ENCODE peak calls at places on chromosomes 2 and 18, in eight cellular contexts. O, T, W, C, J, V, M and A are unnamed samples.

GRCh38 chr18:10490401-10491289 is 35.2 kb upstream of the NAPG start:
- DNase-seq in O (no peak), T (no peak), W (no peak), C (no peak), J (peak; percentile 56), V (peak; percentile 19), M (no peak), A (no peak)

GRCh38 chr2:104425850-104426581 is 427.9 kb upstream of the POU3F3 start:
- DNase-seq in O (no peak), T (no peak), W (no peak), C (no peak), J (no peak), V (no peak), M (no peak), A (no peak)

GRCh38 chr18:75244914-75245313 is 34.3 kb downstream of the TSHZ1 start:
- DNase-seq in O (no peak), T (no peak), W (no peak), C (no peak), J (no peak), V (no peak), M (no peak), A (no peak)

GRCh38 chr2:143545643-143546275 is 416.5 kb downstream of the ARHGAP15 start:
- DNase-seq in O (no peak), T (peak; percentile 66), W (no peak), C (peak; percentile 20), J (no peak), V (no peak), M (no peak), A (no peak)

GRCh38 chr2:119598576-119598975 is 54.3 kb downstream of the CFAP221 start:
- DNase-seq in O (no peak), T (no peak), W (no peak), C (no peak), J (no peak), V (no peak), M (no peak), A (no peak)

GRCh38 chr2:1487758-1488715 is 74.8 kb downstream of the TPO start:
- DNase-seq in O (no peak), T (no peak), W (no peak), C (no peak), J (no peak), V (no peak), M (no peak), A (no peak)

GRCh38 chr2:168482245-168482644 is 26.2 kb downstream of the CERS6 start:
- DNase-seq in O (no peak), T (no peak), W (no peak), C (no peak), J (no peak), V (no peak), M (no peak), A (no peak)

GRCh38 chr2:95074663-95075439 is 46.8 kb downstream of the MRPS5 start:
- DNase-seq in O (no peak), T (no peak), W (no peak), C (no peak), J (no peak), V (no peak), M (no peak), A (no peak)

GRCh38 chr2:181104512-181105121 is 124.2 kb downstream of the UBE2E3 start:
- DNase-seq in O (no peak), T (peak; percentile 76), W (peak; percentile 38), C (peak; percentile 46), J (peak; percentile 9), V (no peak), M (peak; percentile 48), A (peak; percentile 49)

GRCh38 chr18:76544511-76545350 is 49.7 kb upstream of the ZNF516 start:
- DNase-seq in O (no peak), T (no peak), W (no peak), C (no peak), J (no peak), V (no peak), M (no peak), A (no peak)

GRCh38 chr2:44056947-44057346 is 61.2 kb upstream of the LRPPRC start:
- DNase-seq in O (no peak), T (no peak), W (no peak), C (no peak), J (no peak), V (no peak), M (no peak), A (no peak)

GRCh38 chr2:44053052-44053451 is 57.3 kb upstream of the LRPPRC start:
- DNase-seq in O (no peak), T (no peak), W (no peak), C (no peak), J (no peak), V (no peak), M (no peak), A (no peak)

GRCh38 chr2:44053456-44053855 is 57.7 kb upstream of the LRPPRC start:
- DNase-seq in O (no peak), T (no peak), W (no peak), C (no peak), J (no peak), V (no peak), M (no peak), A (no peak)

GRCh38 chr2:44055664-44056063 is 59.9 kb upstream of the LRPPRC start:
- DNase-seq in O (no peak), T (no peak), W (no peak), C (no peak), J (no peak), V (no peak), M (no peak), A (no peak)

DNA sequence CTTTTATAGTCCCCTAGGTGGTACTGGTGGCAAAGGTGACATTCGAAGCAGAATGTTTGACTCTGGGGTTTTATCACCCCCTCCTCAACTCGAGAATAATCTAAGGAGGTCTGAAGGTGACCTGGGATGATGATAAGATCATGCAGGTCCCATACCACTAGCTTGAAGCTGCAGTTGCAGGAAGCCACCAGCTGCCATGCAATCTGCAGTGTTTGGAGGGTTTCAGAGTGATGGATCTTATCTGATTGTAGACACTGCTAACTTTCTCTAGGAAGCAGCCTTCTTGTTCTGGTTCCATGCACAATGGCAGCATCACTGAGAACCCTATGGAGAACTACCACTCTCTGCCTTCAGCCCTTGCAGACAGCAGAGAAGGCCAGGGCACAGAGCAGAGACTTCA is 59.4 kb upstream of the LRPPRC start:
- DNase-seq in O (no peak), T (no peak), W (no peak), C (no peak), J (no peak), V (no peak), M (no peak), A (no peak)
- TF ChIP-seq CTCF in O (no peak), T (no peak), W (no peak), C (no peak), J (no peak), V (no peak), M (no peak), A (no peak)

GRCh38 chr2:54574860-54575247 is 118.7 kb downstream of the SPTBN1 start:
- DNase-seq in O (no peak), T (no peak), W (no peak), C (no peak), J (no peak), V (no peak), M (no peak), A (no peak)

GRCh38 chr2:54572636-54573531 is 116.8 kb downstream of the SPTBN1 start:
- DNase-seq in O (no peak), T (peak; percentile 91), W (no peak), C (no peak), J (no peak), V (no peak), M (peak; percentile 41), A (peak; percentile 63)

GRCh38 chr2:54575379-54575888 is 119.3 kb downstream of the SPTBN1 start:
- DNase-seq in O (no peak), T (peak; percentile 49), W (peak; percentile 84), C (no peak), J (no peak), V (no peak), M (peak; percentile 99), A (peak; percentile 99)

GRCh38 chr2:54573532-54573915 is 117.4 kb downstream of the SPTBN1 start:
- DNase-seq in O (no peak), T (no peak), W (no peak), C (no peak), J (no peak), V (no peak), M (no peak), A (no peak)

DNA sequence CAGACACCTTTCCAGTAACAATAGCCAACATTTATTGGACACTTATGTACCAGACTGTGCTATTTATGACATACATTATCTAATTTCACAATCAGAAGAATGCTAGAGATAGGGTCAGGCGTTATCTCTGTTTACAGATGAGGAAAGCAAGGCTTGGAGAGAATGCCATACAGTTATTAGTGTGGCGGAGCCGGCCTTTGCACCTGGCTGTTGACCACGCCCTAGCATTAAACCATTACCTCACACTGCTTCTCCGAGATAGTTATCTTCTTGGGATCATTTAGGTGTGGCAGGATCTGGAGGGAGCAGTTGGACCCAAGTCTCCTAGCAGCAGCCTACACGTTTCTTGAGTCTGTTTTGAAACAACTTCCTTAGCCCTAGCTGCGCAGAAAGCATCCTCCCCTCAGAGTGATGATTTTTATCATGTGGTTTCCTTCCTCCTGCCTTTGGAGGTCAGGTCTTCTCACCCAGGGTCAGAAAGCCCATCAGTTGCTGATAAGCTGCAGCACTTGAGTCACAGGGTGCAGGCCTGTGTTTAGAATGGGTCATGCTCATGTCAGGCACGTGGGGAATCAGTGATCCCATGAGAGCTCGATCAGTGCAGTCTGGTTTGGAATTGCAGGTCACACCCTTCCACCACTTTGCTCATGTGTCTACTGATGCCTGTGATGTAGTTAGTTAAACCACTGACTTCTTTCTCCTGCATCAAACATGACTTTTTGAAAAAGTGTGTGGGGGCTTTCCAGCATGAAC is 118.2 kb downstream of the SPTBN1 start:
- DNase-seq in O (no peak), T (peak; percentile 60), W (no peak), C (no peak), J (no peak), V (peak; percentile 53), M (peak; percentile 53), A (peak; percentile 66)
- H3K27ac ChIP-seq in O (peak overlapping the region; percentile 4), T (no peak overlapping the region), W (peak overlapping the region; percentile 78), C (no peak overlapping the region), J (peak overlapping the region; percentile 93), V (peak overlapping the region; percentile 89), M (peak overlapping the region; percentile 96), A (peak overlapping the region; percentile 99)

GRCh38 chr2:9260411-9261037 is 53.9 kb downstream of the ASAP2 start:
- DNase-seq in O (no peak), T (no peak), W (no peak), C (no peak), J (no peak), V (no peak), M (no peak), A (no peak)
- TF ChIP-seq CTCF in O (no peak), T (no peak), W (no peak), C (no peak), J (no peak), V (no peak), M (no peak), A (no peak)

GRCh38 chr2:126751477-126751876 is 95.5 kb downstream of the GYPC start:
- DNase-seq in O (no peak), T (no peak), W (no peak), C (no peak), J (no peak), V (no peak), M (no peak), A (no peak)

GRCh38 chr2:126750506-126750905 is 94.5 kb downstream of the GYPC start:
- DNase-seq in O (no peak), T (no peak), W (no peak), C (no peak), J (no peak), V (no peak), M (no peak), A (no peak)

GRCh38 chr2:126749537-126749936 is 93.6 kb downstream of the GYPC start:
- DNase-seq in O (no peak), T (peak; percentile 7), W (no peak), C (no peak), J (no peak), V (peak; percentile 22), M (no peak), A (no peak)

GRCh38 chr2:126748929-126749518 is 93.1 kb downstream of the GYPC start:
- DNase-seq in O (no peak), T (no peak), W (no peak), C (no peak), J (no peak), V (no peak), M (no peak), A (no peak)

GRCh38 chr2:126748188-126748760 is 92.3 kb downstream of the GYPC start:
- DNase-seq in O (no peak), T (no peak), W (no peak), C (no peak), J (no peak), V (no peak), M (no peak), A (no peak)
- H3K27ac ChIP-seq in O (no peak overlapping the region), T (no peak overlapping the region), W (no peak overlapping the region), C (no peak overlapping the region), J (no peak overlapping the region), V (no peak overlapping the region), M (no peak overlapping the region), A (no peak overlapping the region)